ENCODE peak calls at places on chromosomes 3 and 15, in seven cellular contexts. K is trophoblast cell, R is GM12878, B is hepatocyte, G is SK-N-SH, V is neural progenitor cell, M is astrocyte. H is an unnamed sample. For H3K4me1, the result is how much of the 10 kb centered on the place peaks cover.

GRCh38 chr3:69791919-69792399 is 52.7 kb downstream of the MITF start:
- DNase-seq in K (peak), R (no peak), B (peak), G (peak), V (no peak), M (peak), H (no peak)

GRCh38 chr3:13492048-13492447 is 11.9 kb downstream of the HDAC11 start:
- DNase-seq in K (no peak), R (no peak), B (no peak), G (no peak), V (no peak), M (no peak), H (no peak)

GRCh38 chr3:186882881-186883685 is 40.6 kb downstream of the ADIPOQ start:
- DNase-seq in K (peak), R (no peak), B (no peak), G (peak), V (no peak), M (peak), H (no peak)

GRCh38 chr15:39125904-39126303 is 455.0 kb upstream of the THBS1 start:
- DNase-seq in K (peak), R (no peak), B (peak), G (peak), V (peak), M (peak), H (peak)

GRCh38 chr3:159732172-159733111 is 256.2 kb upstream of the IL12A start:
- DNase-seq in K (peak), R (no peak), B (peak), G (no peak), V (peak), M (peak), H (no peak)

GRCh38 chr3:62363275-62363674 is 10.1 kb downstream of the FEZF2 start:
- DNase-seq in K (no peak), R (no peak), B (no peak), G (no peak), V (no peak), M (no peak), H (no peak)

GRCh38 chr15:32956006-32956405 is 238.2 kb downstream of the GREM1 start:
- DNase-seq in K (peak), R (no peak), B (peak), G (peak), V (peak), M (peak), H (no peak)

GRCh38 chr3:51980253-51980652 is 3.1 kb upstream of the ACY1 start:
- DNase-seq in K (no peak), R (no peak), B (no peak), G (no peak), V (no peak), M (no peak), H (no peak)

GRCh38 chr15:59522988-59523461 is 85.0 kb downstream of the FAM81A start:
- DNase-seq in K (no peak), R (no peak), B (peak), G (no peak), V (no peak), M (no peak), H (peak)

GRCh38 chr3:197792019-197792647 is 1.1 kb downstream of the LRCH3 start:
- DNase-seq in K (peak), R (no peak), B (no peak), G (no peak), V (no peak), M (no peak), H (peak)

GRCh38 chr3:46141807-46142206 is 66.3 kb downstream of the CCR1 start:
- DNase-seq in K (no peak), R (no peak), B (no peak), G (no peak), V (no peak), M (no peak), H (no peak)

GRCh38 chr15:93038064-93038705 is 50.8 kb downstream of the RGMA start:
- DNase-seq in K (no peak), R (no peak), B (no peak), G (peak), V (no peak), M (no peak), H (no peak)

GRCh38 chr15:45759910-45760309 is 125.1 kb downstream of the SQOR start:
- DNase-seq in K (no peak), R (no peak), B (peak), G (no peak), V (peak), M (no peak), H (no peak)

GRCh38 chr3:108134555-108134880 is 43.7 kb upstream of the CD47 start:
- DNase-seq in K (no peak), R (no peak), B (no peak), G (no peak), V (no peak), M (no peak), H (no peak)

GRCh38 chr3:108131795-108132134 is 40.9 kb upstream of the CD47 start:
- DNase-seq in K (peak), R (no peak), B (no peak), G (no peak), V (no peak), M (no peak), H (no peak)

GRCh38 chr3:108131105-108131794 is 40.4 kb upstream of the CD47 start:
- DNase-seq in K (peak), R (no peak), B (no peak), G (no peak), V (no peak), M (peak), H (no peak)

GRCh38 chr3:108133858-108134554 is 43.2 kb upstream of the CD47 start:
- DNase-seq in K (peak), R (no peak), B (no peak), G (no peak), V (no peak), M (no peak), H (no peak)

DNA sequence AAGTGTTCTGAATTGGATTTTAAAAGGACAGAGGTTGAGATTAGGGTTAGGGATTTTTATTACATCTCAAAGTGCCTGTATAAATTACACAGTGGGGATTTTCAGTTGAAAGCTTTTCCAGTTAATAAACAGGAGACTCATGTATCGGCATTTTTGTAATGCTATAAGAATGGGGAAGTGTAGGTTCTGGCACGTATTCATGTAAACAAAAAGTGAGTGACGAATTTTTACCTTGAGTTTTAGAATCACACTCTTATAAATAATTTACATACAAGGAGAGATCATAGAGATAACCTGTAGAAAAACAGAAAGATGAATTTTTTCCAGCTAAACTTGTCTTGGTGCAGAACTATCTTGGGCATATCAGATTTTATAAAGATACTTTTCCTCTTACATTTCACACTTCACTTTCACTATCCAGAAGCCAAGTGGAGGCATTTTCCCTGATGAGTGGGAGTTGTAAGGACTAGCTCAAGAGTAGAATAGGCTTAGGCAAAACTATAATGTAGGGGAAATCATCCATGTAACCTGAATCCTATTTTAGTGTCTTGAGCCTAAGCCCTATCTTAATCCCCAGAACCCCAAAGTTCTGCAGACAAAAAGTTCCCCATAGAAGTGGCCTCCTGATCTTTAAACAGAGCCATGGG is 42.0 kb upstream of the CD47 start:
- DNase-seq in K (peak), R (no peak), B (no peak), G (no peak), V (peak), M (peak), H (no peak)
- H3K4me1 ChIP-seq in K (under half), R (half or more), B (under half), G (under half), V (under half), M (under half), H (under half)

GRCh38 chr15:40286794-40287193 is 3.9 kb upstream of the ANKRD63 start:
- DNase-seq in K (no peak), R (no peak), B (no peak), G (no peak), V (no peak), M (no peak), H (no peak)

GRCh38 chr15:40283615-40284306 is 897 bp upstream of the ANKRD63 start:
- DNase-seq in K (no peak), R (no peak), B (no peak), G (no peak), V (peak), M (no peak), H (no peak)

GRCh38 chr15:40287968-40288367 is 5.1 kb upstream of the ANKRD63 start:
- DNase-seq in K (no peak), R (no peak), B (no peak), G (no peak), V (no peak), M (no peak), H (no peak)

GRCh38 chr15:40285151-40285898 is 2.5 kb upstream of the ANKRD63 start:
- DNase-seq in K (no peak), R (no peak), B (no peak), G (no peak), V (no peak), M (no peak), H (no peak)

GRCh38 chr15:40286061-40286532 is 3.2 kb upstream of the ANKRD63 start:
- DNase-seq in K (no peak), R (no peak), B (no peak), G (no peak), V (no peak), M (no peak), H (no peak)
- H3K4me2 ChIP-seq in K (peak), R (no peak), B (peak), G (peak), V (no peak), M (peak), H (no peak)

GRCh38 chr3:128076465-128076782 is 24.2 kb downstream of the SEC61A1 start:
- DNase-seq in K (no peak), R (no peak), B (no peak), G (no peak), V (no peak), M (no peak), H (no peak)
- H3K4me3 ChIP-seq in K (peak), R (no peak), B (no peak), G (no peak), V (peak), M (peak), H (no peak)

GRCh38 chr3:156029208-156029607 is 91.2 kb upstream of the KCNAB1 start:
- DNase-seq in K (no peak), R (no peak), B (no peak), G (no peak), V (no peak), M (no peak), H (no peak)
- H3K4me1 ChIP-seq in K (under half), R (under half), B (under half), G (under half), V (under half), M (under half), H (under half)

GRCh38 chr3:101721650-101721917 is 2.8 kb upstream of the CEP97 start:
- DNase-seq in K (no peak), R (no peak), B (no peak), G (no peak), V (peak), M (no peak), H (no peak)
- H3K4me2 ChIP-seq in K (no peak), R (no peak), B (no peak), G (no peak), V (no peak), M (no peak), H (no peak)

H was measured in DND-41.